ENCODE peak calls at places on chromosomes 16 and 17, in four cellular contexts. T, B, P and X are unnamed samples.

GRCh38 chr16:12517310-12517694 is 286.4 kb downstream of the CPPED1 start:
- DNase-seq in T (no peak), B (no peak), P (peak), X (no peak)

GRCh38 chr17:43467981-43468541 is 15.7 kb upstream of the DHX8 start:
- DNase-seq in T (no peak), B (peak), P (no peak), X (no peak)

GRCh38 chr17:48571024-48571818 is 6.9 kb downstream of the HOXB4 start:
- DNase-seq in T (no peak), B (peak), P (no peak), X (peak)

GRCh38 chr17:68048996-68049395 is 13.5 kb downstream of the KPNA2 start:
- DNase-seq in T (no peak), B (no peak), P (peak), X (peak)

GRCh38 chr17:61402978-61403845 is 3.6 kb downstream of the TBX2 start:
- DNase-seq in T (peak), B (peak), P (no peak), X (peak)

GRCh38 chr16:80656731-80657150 is 115.9 kb downstream of the DYNLRB2 start:
- DNase-seq in T (no peak), B (no peak), P (no peak), X (no peak)

GRCh38 chr17:31385428-31386285 is 5.8 kb upstream of the RAB11FIP4 start:
- DNase-seq in T (peak), B (peak), P (no peak), X (no peak)

GRCh38 chr17:28204244-28204643 is 114.8 kb upstream of the TMEM97 start:
- DNase-seq in T (no peak), B (no peak), P (no peak), X (no peak)

GRCh38 chr17:63692195-63692816 is 7.6 kb downstream of the LIMD2 start:
- DNase-seq in T (no peak), B (no peak), P (no peak), X (no peak)

GRCh38 chr17:47227862-47228261 is 18.7 kb downstream of the MYL4 start:
- DNase-seq in T (no peak), B (no peak), P (no peak), X (no peak)

GRCh38 chr17:44077595-44077909 is 7.0 kb downstream of the G6PC3 start:
- DNase-seq in T (no peak), B (no peak), P (no peak), X (peak)

GRCh38 chr16:1781758-1782407 is 488 bp downstream of the SPSB3 start:
- DNase-seq in T (peak), B (peak), P (peak), X (no peak)

GRCh38 chr17:30344283-30345088 is 10.6 kb upstream of the TMIGD1 start:
- DNase-seq in T (no peak), B (peak), P (no peak), X (no peak)

GRCh38 chr17:1315891-1316403 is 36.5 kb downstream of the TRARG1 start:
- DNase-seq in T (no peak), B (no peak), P (no peak), X (no peak)

GRCh38 chr17:29451338-29451737 is 61.2 kb downstream of the TAOK1 start:
- DNase-seq in T (no peak), B (no peak), P (no peak), X (no peak)

DNA sequence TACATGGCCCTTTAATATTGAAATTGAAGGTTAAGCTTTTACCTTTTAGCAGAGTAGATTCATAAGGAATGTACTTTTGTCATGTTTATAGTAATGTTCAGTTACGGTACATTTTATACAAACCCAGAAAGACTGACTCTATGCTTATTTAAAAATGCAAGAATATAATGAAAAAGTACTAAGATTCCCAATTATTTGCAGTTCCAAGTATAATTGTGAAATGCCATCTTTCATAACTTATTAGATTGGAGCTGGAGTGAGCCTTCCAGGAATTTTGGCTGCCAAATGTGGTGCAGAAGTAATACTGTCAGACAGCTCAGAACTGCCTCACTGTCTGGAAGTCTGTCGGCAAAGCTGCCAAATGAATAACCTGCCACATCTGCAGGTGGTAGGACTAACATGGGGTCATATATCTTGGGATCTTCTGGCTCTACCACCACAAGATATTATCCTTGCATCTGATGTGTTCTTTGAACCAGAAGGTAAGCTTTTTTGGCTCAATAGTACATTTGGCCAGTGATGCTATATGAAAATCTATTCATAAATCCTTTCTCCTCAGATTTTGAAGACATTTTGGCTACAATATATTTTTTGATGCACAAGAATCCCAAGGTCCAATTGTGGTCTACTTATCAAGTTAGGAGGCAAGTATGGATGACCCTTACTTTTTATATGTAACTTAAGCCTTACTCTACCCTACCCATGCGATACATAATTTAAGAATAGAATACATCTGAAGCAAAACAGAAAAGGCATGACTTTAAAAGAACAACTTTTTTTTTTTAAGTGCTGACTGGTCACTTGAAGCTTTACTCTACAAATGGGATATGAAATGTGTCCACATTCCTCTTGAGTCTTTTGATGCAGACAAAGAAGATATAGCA is 4.2 kb downstream of the SRSF2 start:
- DNase-seq in T (no peak), B (no peak), P (no peak), X (no peak)
- H3K9ac ChIP-seq in T (no peak), B (no peak), P (no peak), X (no peak)

DNA sequence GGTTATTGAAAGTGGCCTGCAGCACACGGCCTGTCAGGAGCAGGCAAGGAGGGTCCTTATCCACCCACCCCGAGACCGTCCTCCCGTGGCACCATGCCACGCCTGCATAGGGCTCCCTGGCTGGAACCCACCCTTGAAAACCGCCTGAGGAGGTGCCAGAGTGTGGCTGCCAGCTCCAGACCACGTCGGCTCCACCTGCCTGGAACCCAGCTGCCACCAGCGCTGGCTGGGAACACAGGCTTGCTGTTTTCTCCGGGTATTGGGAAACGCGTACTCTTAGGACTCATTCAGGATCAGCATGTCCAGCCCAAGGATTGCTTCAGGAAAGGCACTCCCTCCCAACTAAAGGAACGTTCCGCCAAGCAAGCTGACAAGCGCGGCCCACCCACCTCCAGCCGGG is 6.7 kb downstream of the ARL16 start:
- DNase-seq in T (no peak), B (no peak), P (no peak), X (no peak)
- H3K56ac ChIP-seq in T (no peak), B (no peak), P (no peak), X (no peak)

GRCh38 chr17:79742951-79743476 is 12.3 kb downstream of the ENPP7 start:
- DNase-seq in T (no peak), B (no peak), P (no peak), X (no peak)

GRCh38 chr17:79742589-79742918 is 11.8 kb downstream of the ENPP7 start:
- DNase-seq in T (no peak), B (no peak), P (no peak), X (no peak)

GRCh38 chr17:79740413-79740812 is 9.7 kb downstream of the ENPP7 start:
- DNase-seq in T (no peak), B (no peak), P (peak), X (no peak)

GRCh38 chr17:79741401-79741750 is 10.6 kb downstream of the ENPP7 start:
- DNase-seq in T (no peak), B (no peak), P (no peak), X (no peak)

DNA sequence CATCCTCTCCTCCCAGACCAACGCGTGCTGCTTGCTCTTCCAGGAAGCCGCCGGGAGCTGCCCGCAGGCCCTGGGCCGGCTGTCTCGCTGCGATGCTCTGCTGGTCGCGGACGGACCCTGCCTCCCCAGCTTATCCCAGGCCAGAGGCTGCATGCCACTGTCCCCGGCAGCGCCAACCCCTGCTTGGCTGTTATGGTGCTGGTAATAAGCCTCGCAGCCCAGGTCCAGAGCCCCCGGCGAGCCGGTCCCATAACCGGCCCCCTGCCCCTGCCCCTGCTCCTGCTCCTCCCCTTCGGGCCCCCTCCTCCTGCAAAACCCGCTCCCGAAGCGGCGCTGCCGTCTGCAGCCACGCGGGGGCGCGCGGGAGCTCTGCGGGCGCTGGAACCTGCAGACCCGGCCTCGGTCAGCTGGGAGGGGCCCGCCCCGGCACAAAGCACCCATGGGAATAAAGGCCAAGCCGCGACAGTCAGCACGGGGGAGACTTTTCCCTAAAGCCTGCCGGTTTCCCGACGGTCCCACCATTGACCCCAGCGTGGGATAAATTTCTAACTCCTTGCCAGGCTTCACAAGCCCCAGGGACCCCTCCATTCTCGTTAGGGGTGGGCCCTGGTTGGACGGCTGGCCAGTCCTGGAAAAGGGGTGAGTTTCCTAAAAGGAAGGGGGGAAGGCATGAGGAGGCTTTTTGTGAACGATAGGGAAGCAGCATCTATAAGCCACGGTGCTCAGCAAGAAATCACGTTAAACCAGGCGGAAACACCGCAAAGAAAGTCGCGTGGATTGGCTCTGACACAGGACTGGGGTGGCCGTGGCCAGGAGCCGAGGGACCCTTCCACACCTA is 11.2 kb downstream of the ENPP7 start:
- DNase-seq in T (peak), B (peak), P (peak), X (peak)
- H3K9ac ChIP-seq in T (no peak), B (no peak), P (peak), X (no peak)

GRCh38 chr16:84764970-84765369 is 54.8 kb upstream of the CRISPLD2 start:
- DNase-seq in T (no peak), B (peak), P (no peak), X (no peak)

GRCh38 chr16:84765606-84766580 is 53.9 kb upstream of the CRISPLD2 start:
- DNase-seq in T (no peak), B (no peak), P (no peak), X (no peak)

GRCh38 chr16:84763164-84763563 is 56.6 kb upstream of the CRISPLD2 start:
- DNase-seq in T (no peak), B (no peak), P (no peak), X (no peak)

GRCh38 chr16:84761448-84762368 is 58.1 kb upstream of the CRISPLD2 start:
- DNase-seq in T (no peak), B (peak), P (no peak), X (no peak)

DNA sequence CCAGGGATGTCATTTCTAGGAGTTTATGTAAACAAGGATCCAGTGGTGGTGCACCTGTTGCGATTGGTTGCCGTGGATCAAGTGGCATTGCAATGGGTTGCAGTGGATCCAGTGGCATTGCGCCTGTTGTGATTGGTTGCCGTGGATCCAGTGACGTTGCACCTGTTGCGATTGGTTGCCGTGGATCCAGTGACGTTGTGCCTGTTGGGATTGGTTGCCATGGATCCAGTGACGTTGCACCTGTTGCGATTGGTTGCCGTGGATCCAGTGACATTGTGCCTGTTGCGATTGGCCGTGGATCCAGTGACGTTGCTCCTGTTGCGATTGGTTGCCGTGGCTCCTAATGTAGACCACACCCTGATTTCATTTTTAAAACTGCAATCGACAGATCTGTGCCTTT is 56.2 kb upstream of the CRISPLD2 start:
- DNase-seq in T (no peak), B (no peak), P (peak), X (no peak)
- H3K56ac ChIP-seq in T (no peak), B (no peak), P (no peak), X (no peak)

GRCh38 chr16:84195201-84196093 is 4.5 kb downstream of the ADAD2 start:
- DNase-seq in T (no peak), B (no peak), P (no peak), X (no peak)
- H3K9ac ChIP-seq in T (no peak), B (no peak), P (no peak), X (no peak)

GRCh38 chr16:25643633-25644032 is 48.1 kb upstream of the HS3ST4 start:
- DNase-seq in T (no peak), B (no peak), P (no peak), X (no peak)
- H3K56ac ChIP-seq in T (no peak), B (no peak), P (no peak), X (no peak)

GRCh38 chr17:57545836-57546305 is 199.2 kb downstream of the CCDC182 start:
- DNase-seq in T (no peak), B (no peak), P (no peak), X (no peak)
- H3K9ac ChIP-seq in T (no peak), B (no peak), P (no peak), X (no peak)